ENCODE peak calls at places on chromosomes 12 and 14, in ten cellular contexts. S is body of pancreas, Z is ascending aorta, M is right cardiac atrium, D is prostate gland, R is left ventricle myocardium inferior, C is AG04450, T is breast epithelium, U is IMR-90, X is H9. Q is an unnamed sample. For H3K27me3, the result is how much of the 10 kb centered on the place peaks cover.

GRCh38 chr12:41940571-41940970 is 204.1 kb downstream of the GXYLT1 start:
- DNase-seq in S (no peak), U (no peak), R (no peak), X (no peak), D (no peak), C (no peak), M (no peak), T (no peak), Z (no peak), Q (no peak)

GRCh38 chr12:52355181-52355580 is 12.1 kb downstream of the KRT85 start:
- DNase-seq in S (no peak), X (no peak), U (no peak), Z (no peak), C (no peak), M (no peak), D (no peak), T (no peak), R (no peak), Q (no peak)

GRCh38 chr12:85627584-85627983 is 208.6 kb downstream of the RASSF9 start:
- DNase-seq in Z (no peak), D (no peak), X (no peak), M (no peak), U (peak), R (no peak), T (no peak), C (peak), S (no peak), Q (no peak)

GRCh38 chr12:98172304-98172703 is 343.1 kb upstream of the TMPO start:
- DNase-seq in T (no peak), Z (no peak), D (no peak), X (no peak), R (no peak), U (no peak), S (no peak), M (no peak), C (no peak), Q (no peak)

GRCh38 chr12:67388331-67389163 is 119.4 kb downstream of the CAND1 start:
- DNase-seq in U (no peak), C (no peak), S (no peak), X (peak), Z (no peak), D (no peak), R (no peak), M (no peak), T (no peak), Q (peak)

GRCh38 chr14:50002926-50003212 is 110.0 kb downstream of the ARF6 start:
- DNase-seq in S (no peak), X (no peak), D (no peak), U (no peak), R (no peak), C (no peak), M (no peak), Z (no peak), T (no peak), Q (no peak)

GRCh38 chr12:22042981-22043669 is 2.9 kb upstream of the CMAS start:
- DNase-seq in U (peak), Z (no peak), D (no peak), C (peak), R (no peak), S (no peak), X (no peak), T (no peak), M (no peak), Q (no peak)

GRCh38 chr12:10721654-10722501 is 1.2 kb downstream of the YBX3 start:
- DNase-seq in M (peak), S (peak), U (peak), C (peak), R (peak), D (peak), T (peak), Z (peak), X (peak), Q (peak)

GRCh38 chr12:20494803-20495202 is 126.5 kb downstream of the PDE3A start:
- DNase-seq in T (no peak), R (no peak), Z (no peak), X (no peak), C (no peak), M (no peak), S (no peak), U (peak), D (no peak), Q (no peak)

GRCh38 chr12:19025582-19025981 is 104.0 kb upstream of the PLEKHA5 start:
- DNase-seq in S (no peak), X (no peak), T (no peak), Z (no peak), D (no peak), U (no peak), C (no peak), M (no peak), R (no peak), Q (no peak)

GRCh38 chr14:103542545-103543088 is 13.6 kb downstream of the TRMT61A start:
- DNase-seq in M (peak), R (peak), Z (no peak), S (no peak), U (no peak), D (no peak), C (no peak), T (no peak), X (peak), Q (no peak)

GRCh38 chr12:44812062-44812461 is 64.1 kb downstream of the NELL2 start:
- DNase-seq in C (no peak), D (no peak), Z (no peak), X (no peak), S (no peak), M (no peak), U (no peak), R (no peak), T (no peak), Q (no peak)

GRCh38 chr14:101845896-101846295 is 84.4 kb downstream of the PPP2R5C start:
- DNase-seq in Z (no peak), S (no peak), T (no peak), X (no peak), U (no peak), C (no peak), D (no peak), R (no peak), M (no peak), Q (no peak)

GRCh38 chr12:19972325-19973288 is 395.7 kb upstream of the PDE3A start:
- DNase-seq in U (peak), X (no peak), C (no peak), M (no peak), Z (no peak), T (no peak), R (no peak), S (no peak), D (no peak), Q (no peak)

GRCh38 chr14:105311838-105312237 is 2.7 kb upstream of the PACS2 start:
- DNase-seq in S (no peak), M (no peak), R (no peak), Z (no peak), T (no peak), D (no peak), X (peak), U (no peak), C (no peak), Q (peak)

GRCh38 chr12:2823483-2823882 is 11.0 kb downstream of the ITFG2 start:
- DNase-seq in D (no peak), X (no peak), C (no peak), R (no peak), M (no peak), S (no peak), U (no peak), T (no peak), Z (no peak), Q (no peak)

GRCh38 chr14:90534838-90535555 is 138.2 kb downstream of the CALM1 start:
- DNase-seq in M (no peak), D (no peak), T (no peak), U (no peak), C (no peak), S (no peak), R (no peak), X (no peak), Z (no peak), Q (no peak)

GRCh38 chr12:84913151-84913550 is 552 bp upstream of the SLC6A15 start:
- DNase-seq in Z (no peak), T (no peak), X (peak), M (no peak), D (no peak), R (no peak), C (no peak), U (no peak), S (no peak), Q (peak)

GRCh38 chr14:24147761-24148428 is 597 bp downstream of the RNF31 start:
- DNase-seq in T (no peak), C (no peak), Z (no peak), S (no peak), M (no peak), U (no peak), R (no peak), D (no peak), X (no peak), Q (no peak)

GRCh38 chr14:24146622-24146977 is 190 bp upstream of the PSME2 start:
- DNase-seq in M (peak), U (peak), S (peak), X (peak), D (peak), R (peak), T (peak), C (peak), Z (peak), Q (peak)

GRCh38 chr14:24145219-24145618 is 1.2 kb downstream of the PSME2 start:
- DNase-seq in R (no peak), X (no peak), S (no peak), C (no peak), M (no peak), T (no peak), D (no peak), Z (no peak), U (no peak), Q (no peak)

GRCh38 chr14:24145700-24146621 is at the start of gene PSME2:
- DNase-seq in R (no peak), D (no peak), S (no peak), X (no peak), T (no peak), Z (no peak), M (no peak), U (peak), C (peak), Q (peak)

GRCh38 chr14:24146978-24147760 is at the start of gene RNF31:
- DNase-seq in Z (peak), T (peak), M (peak), S (peak), C (peak), U (peak), R (peak), X (peak), D (peak), Q (peak)
- H3K27ac ChIP-seq in Z (peak), T (peak), M (peak), S (peak), C (peak), U (peak), R (peak), X (no peak), D (peak), Q (peak)

GRCh38 chr14:59540852-59541251 is 35.8 kb downstream of the CCDC175 start:
- DNase-seq in X (no peak), R (no peak), U (no peak), C (no peak), D (no peak), T (no peak), Z (no peak), M (no peak), S (no peak), Q (no peak)
- H3K27me3 ChIP-seq in X (under half), R (under half), U (under half), C (under half), D (under half), T (under half), Z (under half), M (under half), S (under half), Q (under half)

DNA sequence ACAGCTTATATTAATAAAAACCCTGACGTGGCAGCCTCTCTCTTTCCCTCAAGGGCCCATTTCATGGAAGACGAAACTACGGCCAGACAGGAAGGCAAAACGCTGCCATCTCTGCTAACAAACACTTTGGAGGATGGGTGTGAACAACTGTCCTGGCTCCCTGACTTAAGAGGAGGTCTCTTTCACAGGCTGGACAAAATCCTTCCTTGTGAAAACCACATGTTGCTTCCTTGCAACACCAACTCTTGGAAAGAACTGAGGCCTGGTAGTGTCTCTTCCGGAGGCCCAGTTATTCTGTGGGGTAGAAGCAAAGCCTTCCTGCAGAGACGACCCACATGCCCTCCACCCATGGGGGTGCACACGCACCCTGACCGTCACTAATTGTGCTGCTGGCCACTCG is 84.5 kb downstream of the RBM19 start:
- DNase-seq in X (no peak), Z (no peak), D (no peak), M (no peak), T (no peak), U (no peak), R (no peak), C (no peak), S (no peak), Q (no peak)
- H3K27ac ChIP-seq in X (no peak), Z (no peak), D (no peak), M (no peak), T (no peak), U (no peak), R (no peak), C (no peak), S (no peak), Q (no peak)

GRCh38 chr12:49298160-49298559 is 3.2 kb downstream of the PRPH start:
- DNase-seq in T (no peak), S (no peak), X (no peak), M (no peak), U (no peak), R (no peak), Z (no peak), C (no peak), D (no peak), Q (no peak)
- H3K27me3 ChIP-seq in T (half or more), S (under half), X (half or more), M (under half), U (half or more), R (half or more), Z (under half), C (half or more), D (under half), Q (half or more)

DNA sequence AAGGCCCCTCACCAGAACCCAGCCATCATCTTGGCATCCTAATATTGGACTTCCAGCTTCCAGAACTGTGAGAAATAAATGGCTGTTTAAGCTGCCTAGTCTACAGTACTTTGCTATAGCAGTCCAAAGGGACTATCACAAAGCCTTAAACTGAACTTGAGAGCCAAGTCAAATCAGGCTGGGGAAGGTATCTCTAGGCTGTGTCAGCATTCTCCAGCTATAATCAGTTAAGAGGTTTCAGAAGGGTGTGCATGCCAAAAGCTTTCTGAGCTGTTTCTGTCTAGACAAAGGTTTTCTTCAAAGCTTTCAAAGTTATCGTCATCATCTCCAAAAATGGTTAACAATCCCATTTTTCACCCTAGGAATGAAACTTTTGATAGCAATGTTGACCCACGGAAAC is 7.6 kb downstream of the ASCL4 start:
- DNase-seq in R (no peak), C (no peak), U (no peak), S (no peak), M (no peak), D (no peak), T (no peak), Z (no peak), X (no peak), Q (no peak)
- H3K27ac ChIP-seq in R (no peak), C (no peak), U (no peak), S (no peak), M (no peak), D (no peak), T (no peak), Z (no peak), X (no peak), Q (no peak)

GRCh38 chr12:122874081-122874480 is 21.8 kb downstream of the VPS37B start:
- DNase-seq in Z (no peak), U (no peak), M (no peak), X (peak), T (no peak), D (no peak), C (no peak), S (no peak), R (no peak), Q (peak)
- H3K27me3 ChIP-seq in Z (under half), U (under half), M (under half), X (half or more), T (under half), D (under half), C (under half), S (under half), R (under half), Q (under half)

GRCh38 chr12:38906482-38907170 is 1.2 kb upstream of the CPNE8 start:
- DNase-seq in X (peak), T (peak), C (no peak), U (no peak), M (peak), S (peak), Z (peak), D (peak), R (peak), Q (peak)

GRCh38 chr12:38907171-38907923 is 2.0 kb upstream of the CPNE8 start:
- DNase-seq in U (no peak), D (no peak), S (no peak), T (no peak), M (no peak), C (no peak), R (no peak), X (no peak), Z (no peak), Q (no peak)

GRCh38 chr12:38905480-38906351 is at the start of gene CPNE8:
- DNase-seq in D (peak), R (peak), U (no peak), T (peak), S (peak), Z (peak), C (no peak), M (peak), X (peak), Q (peak)

GRCh38 chr12:38904932-38905479 is 385 bp downstream of the CPNE8 start:
- DNase-seq in R (peak), U (no peak), X (peak), T (peak), S (peak), M (peak), C (no peak), D (peak), Z (peak), Q (peak)

GRCh38 chr12:38903596-38903995 is 1.8 kb downstream of the CPNE8 start:
- DNase-seq in M (no peak), S (no peak), X (no peak), U (no peak), T (no peak), D (no peak), C (no peak), R (no peak), Z (no peak), Q (no peak)
- H3K27ac ChIP-seq in M (peak), S (peak), X (no peak), U (no peak), T (peak), D (no peak), C (no peak), R (peak), Z (peak), Q (no peak)

GRCh38 chr14:69574266-69574953 is at the start of gene CCDC177:
- DNase-seq in T (peak), D (peak), Z (no peak), R (no peak), M (peak), S (peak), X (peak), C (no peak), U (peak), Q (peak)
- H3K27me3 ChIP-seq in T (half or more), D (under half), Z (under half), R (half or more), M (under half), S (under half), X (under half), C (half or more), U (half or more), Q (half or more)

GRCh38 chr12:120376890-120377572 is 8.1 kb upstream of the MSI1 start:
- DNase-seq in R (no peak), Z (no peak), D (no peak), C (no peak), T (no peak), M (no peak), X (no peak), U (no peak), S (no peak), Q (no peak)
- H3K27ac ChIP-seq in R (no peak), Z (no peak), D (no peak), C (no peak), T (no peak), M (no peak), X (no peak), U (no peak), S (no peak), Q (peak)

Q was measured in cardiac muscle cell.